ENCODE peak calls at places on chromosomes 6 and 20, in six cellular contexts. Q is thoracic aorta, C is body of pancreas, F is B cell, O is HepG2, W is mucosa of descending colon. S is an unnamed sample.

GRCh38 chr6:146767632-146768031 is 168.9 kb downstream of the ADGB start:
- DNase-seq in Q (no peak), C (no peak), F (no peak), O (no peak), W (no peak), S (no peak)

GRCh38 chr6:149221774-149222070 is 95.8 kb upstream of the TAB2 start:
- DNase-seq in Q (no peak), C (no peak), F (no peak), O (no peak), W (no peak), S (no peak)

GRCh38 chr20:50360218-50360672 is 149.9 kb upstream of the PTPN1 start:
- DNase-seq in Q (no peak), C (no peak), F (no peak), O (no peak), W (peak), S (no peak)

GRCh38 chr6:46350714-46351113 is 140.5 kb downstream of the RCAN2 start:
- DNase-seq in Q (no peak), C (no peak), F (no peak), O (no peak), W (no peak), S (no peak)

GRCh38 chr6:168988801-168989200 is 264.8 kb downstream of the THBS2 start:
- DNase-seq in Q (no peak), C (no peak), F (no peak), O (no peak), W (no peak), S (no peak)

GRCh38 chr20:39356913-39357312 is 394.8 kb downstream of the DHX35 start:
- DNase-seq in Q (no peak), C (peak), F (no peak), O (no peak), W (no peak), S (no peak)

GRCh38 chr20:62776692-62777527 is 19.4 kb upstream of the MRGBP start:
- DNase-seq in Q (no peak), C (peak), F (no peak), O (peak), W (peak), S (no peak)

GRCh38 chr6:12280458-12280857 is 9.7 kb upstream of the EDN1 start:
- DNase-seq in Q (no peak), C (no peak), F (no peak), O (no peak), W (no peak), S (no peak)

GRCh38 chr6:149499066-149499465 is 14.3 kb upstream of the ZC3H12D start:
- DNase-seq in Q (no peak), C (no peak), F (no peak), O (peak), W (no peak), S (peak)

GRCh38 chr20:31835977-31836852 is 9.2 kb downstream of the FOXS1 start:
- DNase-seq in Q (peak), C (peak), F (peak), O (peak), W (peak), S (peak)

GRCh38 chr6:129351807-129352206 is 358.2 kb downstream of the ARHGAP18 start:
- DNase-seq in Q (no peak), C (no peak), F (no peak), O (no peak), W (no peak), S (no peak)

GRCh38 chr6:110875548-110876169 is 1.1 kb downstream of the AMD1 start:
- DNase-seq in Q (peak), C (peak), F (peak), O (no peak), W (peak), S (no peak)

GRCh38 chr20:6402026-6402425 is 279.2 kb upstream of the FERMT1 start:
- DNase-seq in Q (no peak), C (no peak), F (no peak), O (no peak), W (no peak), S (no peak)

GRCh38 chr6:79076160-79076559 is 1.9 kb downstream of the PHIP start:
- DNase-seq in Q (no peak), C (no peak), F (no peak), O (peak), W (no peak), S (no peak)

GRCh38 chr6:89411019-89411268 is 1.1 kb downstream of the RRAGD start:
- DNase-seq in Q (no peak), C (peak), F (no peak), O (no peak), W (peak), S (no peak)

GRCh38 chr6:41939848-41940758 is 1.5 kb downstream of the CCND3 start:
- DNase-seq in Q (no peak), C (no peak), F (no peak), O (no peak), W (peak), S (no peak)

GRCh38 chr6:90483116-90483839 is 103.6 kb downstream of the MAP3K7 start:
- DNase-seq in Q (no peak), C (no peak), F (no peak), O (no peak), W (no peak), S (no peak)

GRCh38 chr20:58550661-58551060 is 35.5 kb upstream of the APCDD1L start:
- DNase-seq in Q (no peak), C (peak), F (no peak), O (no peak), W (no peak), S (peak)

GRCh38 chr20:32753731-32754130 is 8.5 kb upstream of the DNMT3B start:
- DNase-seq in Q (no peak), C (no peak), F (no peak), O (no peak), W (no peak), S (no peak)

GRCh38 chr6:25602680-25602982 is 49.4 kb upstream of the SCGN start:
- DNase-seq in Q (no peak), C (no peak), F (no peak), O (no peak), W (no peak), S (no peak)

GRCh38 chr6:52611833-52612232 is 35.0 kb upstream of the TRAM2 start:
- DNase-seq in Q (no peak), C (no peak), F (no peak), O (no peak), W (no peak), S (no peak)

GRCh38 chr6:26250806-26251075 is 114.3 kb upstream of the BTN3A2 start:
- DNase-seq in Q (no peak), C (no peak), F (no peak), O (no peak), W (no peak), S (no peak)

GRCh38 chr6:90758741-90759140 is 171.9 kb upstream of the MAP3K7 start:
- DNase-seq in Q (no peak), C (no peak), F (no peak), O (no peak), W (no peak), S (no peak)

GRCh38 chr6:117547688-117548621 is 54.4 kb downstream of the GOPC start:
- DNase-seq in Q (peak), C (peak), F (peak), O (no peak), W (peak), S (no peak)

GRCh38 chr6:27795697-27796494 is 116.3 kb downstream of the OR2B2 start:
- DNase-seq in Q (no peak), C (peak), F (peak), O (peak), W (no peak), S (peak)

GRCh38 chr6:93318127-93318526 is 101.2 kb downstream of the EPHA7 start:
- DNase-seq in Q (no peak), C (no peak), F (no peak), O (no peak), W (no peak), S (no peak)

GRCh38 chr20:54197621-54198604 is 10.0 kb upstream of the PFDN4 start:
- DNase-seq in Q (no peak), C (no peak), F (no peak), O (peak), W (no peak), S (peak)

GRCh38 chr20:53847118-53847842 is 223.1 kb downstream of the BCAS1 start:
- DNase-seq in Q (no peak), C (no peak), F (peak), O (no peak), W (no peak), S (no peak)

GRCh38 chr20:16308754-16309153 is 264.5 kb downstream of the KIF16B start:
- DNase-seq in Q (no peak), C (no peak), F (no peak), O (no peak), W (no peak), S (no peak)

GRCh38 chr6:53615633-53616449 is 49.7 kb downstream of the KLHL31 start:
- DNase-seq in Q (no peak), C (peak), F (no peak), O (peak), W (no peak), S (peak)

GRCh38 chr6:112802154-112802553 is 455.0 kb downstream of the RFPL4B start:
- DNase-seq in Q (no peak), C (no peak), F (no peak), O (no peak), W (no peak), S (peak)

GRCh38 chr20:14888172-14888571 is 550.8 kb upstream of the FLRT3 start:
- DNase-seq in Q (no peak), C (no peak), F (no peak), O (no peak), W (no peak), S (no peak)

GRCh38 chr6:113584767-113585166 is 272.4 kb upstream of the MARCKS start:
- DNase-seq in Q (no peak), C (no peak), F (no peak), O (no peak), W (no peak), S (no peak)

GRCh38 chr6:148747493-148748160 is 797 bp downstream of the UST start:
- DNase-seq in Q (no peak), C (peak), F (peak), O (no peak), W (peak), S (no peak)

DNA sequence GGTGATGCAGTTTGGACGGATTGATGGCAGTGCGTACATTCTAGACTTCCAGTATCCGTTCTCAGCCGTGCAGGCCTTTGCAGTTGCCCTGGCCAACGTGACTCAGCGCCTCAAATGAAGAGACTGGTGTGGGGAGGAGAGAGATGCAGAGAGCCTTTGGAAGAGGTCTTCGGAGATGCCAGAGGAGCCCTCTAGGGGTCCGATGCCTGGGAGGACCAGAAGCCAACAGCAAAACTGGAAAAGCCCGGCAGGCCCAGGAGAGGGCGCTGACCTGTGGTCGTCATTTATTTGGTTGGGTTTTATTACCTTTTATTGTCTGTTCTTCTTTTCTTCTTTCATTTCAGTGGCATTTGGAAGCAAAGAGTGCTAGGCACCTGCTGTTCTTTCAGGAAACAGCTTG is 53.3 kb upstream of the TMEM181 start:
- DNase-seq in Q (no peak), C (no peak), F (no peak), O (peak), W (no peak), S (no peak)
- TF ChIP-seq CTCF in Q (no peak), C (no peak), F (no peak), O (peak), W (no peak), S (no peak)

GRCh38 chr6:7475081-7475480 is 66.4 kb upstream of the DSP start:
- DNase-seq in Q (no peak), C (no peak), F (no peak), O (no peak), W (no peak), S (no peak)

GRCh38 chr6:7473805-7474329 is 67.6 kb upstream of the DSP start:
- DNase-seq in Q (no peak), C (peak), F (no peak), O (peak), W (no peak), S (no peak)

GRCh38 chr6:7469696-7470095 is 71.8 kb upstream of the DSP start:
- DNase-seq in Q (no peak), C (no peak), F (no peak), O (no peak), W (no peak), S (peak)

GRCh38 chr6:7468382-7469081 is 72.9 kb upstream of the DSP start:
- DNase-seq in Q (no peak), C (peak), F (no peak), O (no peak), W (no peak), S (no peak)

DNA sequence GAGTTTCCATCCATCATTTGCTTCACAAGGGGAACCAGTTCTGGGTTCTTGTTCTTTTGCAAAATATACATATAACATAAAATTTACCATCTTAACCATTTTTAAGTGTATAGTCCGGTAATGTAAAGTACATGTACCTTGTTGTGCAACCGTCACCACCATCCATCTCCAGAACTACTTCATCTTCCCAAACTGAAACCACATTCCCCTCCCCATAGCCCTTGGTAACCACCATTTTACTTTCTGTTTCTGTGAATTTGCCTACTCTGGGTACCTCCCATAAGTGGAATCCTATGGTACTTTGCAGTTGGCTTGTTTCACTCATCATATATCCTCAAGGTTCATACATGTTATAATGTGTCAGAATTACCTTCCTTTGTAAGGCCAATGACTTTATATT is 70.3 kb upstream of the DSP start:
- DNase-seq in Q (no peak), C (no peak), F (no peak), O (no peak), W (no peak), S (no peak)
- TF ChIP-seq CTCF in Q (no peak), C (no peak), F (no peak), O (no peak), W (no peak), S (no peak)

GRCh38 chr20:7936735-7937078 is 3.6 kb downstream of the HAO1 start:
- DNase-seq in Q (no peak), C (no peak), F (no peak), O (no peak), W (no peak), S (no peak)
- TF ChIP-seq CTCF in Q (no peak), C (no peak), F (no peak), O (no peak), W (no peak), S (no peak)

DNA sequence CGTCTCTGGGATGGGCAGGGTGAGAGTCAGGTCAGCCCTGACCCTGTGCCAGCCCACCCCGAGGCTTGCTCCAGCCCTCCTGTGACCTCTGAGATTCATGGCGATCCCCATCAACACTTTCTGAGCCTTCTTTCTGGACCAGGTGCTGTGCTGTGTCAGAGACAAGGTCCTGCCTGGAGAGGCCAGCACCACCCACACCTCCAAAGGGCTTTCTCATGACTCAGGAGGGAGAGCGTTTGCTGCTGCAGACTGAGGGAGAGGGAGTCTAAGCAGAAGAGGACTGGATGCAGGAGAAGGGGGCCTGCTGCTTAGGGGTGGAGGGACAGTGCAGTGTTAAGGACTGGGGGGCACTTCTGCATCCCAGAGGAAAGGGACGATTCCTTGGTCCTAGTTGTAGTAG is 193.5 kb downstream of the LRFN2 start:
- DNase-seq in Q (no peak), C (no peak), F (peak), O (no peak), W (no peak), S (no peak)
- TF ChIP-seq CTCF in Q (no peak), C (no peak), F (no peak), O (no peak), W (no peak), S (no peak)

DNA sequence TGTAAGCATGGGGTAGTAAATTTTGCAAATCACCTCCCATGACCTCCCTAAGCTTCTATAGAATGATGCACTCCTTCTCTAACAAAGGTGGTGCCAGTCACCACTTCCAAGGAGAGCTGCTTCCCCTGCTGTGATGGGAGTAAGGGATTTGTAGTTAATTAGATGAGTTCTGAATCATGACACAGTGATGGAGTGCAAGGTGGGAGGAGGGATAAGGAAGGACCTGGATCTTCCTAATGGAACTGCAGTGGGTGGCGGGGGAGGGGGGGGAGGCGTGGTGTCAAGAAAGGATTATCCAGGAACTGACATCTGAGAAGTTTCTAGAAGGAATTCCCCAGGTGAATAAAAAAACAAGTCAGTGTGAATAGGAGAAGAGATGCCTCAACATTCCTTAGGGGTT is 47.8 kb downstream of the NRN1 start:
- DNase-seq in Q (no peak), C (no peak), F (no peak), O (no peak), W (no peak), S (no peak)
- TF ChIP-seq CTCF in Q (no peak), C (no peak), F (no peak), O (no peak), W (no peak), S (no peak)

DNA sequence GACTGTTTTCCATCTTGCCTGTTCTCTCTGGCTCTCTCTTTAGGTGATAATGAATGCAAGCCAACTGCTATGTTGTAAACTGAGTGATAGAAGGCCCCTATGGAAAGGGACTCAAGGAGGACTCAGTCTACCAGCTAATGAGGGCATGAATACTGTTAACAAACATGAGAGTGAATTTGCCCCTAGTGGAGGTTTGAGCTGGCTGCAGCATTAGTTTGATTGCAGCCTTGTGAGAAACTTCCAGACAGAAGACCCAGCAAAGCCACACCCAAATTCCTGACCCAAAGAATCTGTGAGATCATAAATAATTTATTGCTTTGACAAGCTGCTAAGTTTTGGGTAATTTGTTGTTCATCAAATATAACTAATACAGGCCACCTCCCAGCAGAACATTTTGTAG is 50.0 kb upstream of the PLCB1 start:
- DNase-seq in Q (no peak), C (no peak), F (no peak), O (peak), W (no peak), S (no peak)
- TF ChIP-seq CTCF in Q (peak), C (peak), F (peak), O (no peak), W (no peak), S (peak)

GRCh38 chr6:166301611-166302529 is 6.3 kb downstream of the PRR18 start:
- DNase-seq in Q (no peak), C (no peak), F (no peak), O (peak), W (no peak), S (no peak)
- TF ChIP-seq CTCF in Q (no peak), C (no peak), F (no peak), O (no peak), W (no peak), S (no peak)

S was measured in AG09319.